ENCODE peak calls at places on chromosomes 12 and 14, in four cellular contexts. C, B, F and T are unnamed samples.

GRCh38 chr12:131684015-131684725 is 26.7 kb upstream of the SFSWAP start:
- DNase-seq in C (no peak), B (no peak), F (no peak), T (no peak)

GRCh38 chr14:61113561-61113960 is 132.5 kb downstream of the SLC38A6 start:
- DNase-seq in C (no peak), B (no peak), F (no peak), T (no peak)

GRCh38 chr14:20560961-20561360 is at the start of gene RNASE9:
- DNase-seq in C (no peak), B (no peak), F (no peak), T (no peak)

GRCh38 chr14:22220427-22220826 is 368.6 kb downstream of the DAD1 start:
- DNase-seq in C (no peak), B (peak), F (no peak), T (no peak)

GRCh38 chr12:107929436-107929835 is 154.9 kb downstream of the ASCL4 start:
- DNase-seq in C (no peak), B (peak), F (no peak), T (no peak)

GRCh38 chr12:54370218-54370730 is 6.0 kb upstream of the GPR84 start:
- DNase-seq in C (no peak), B (peak), F (peak), T (no peak)

GRCh38 chr12:65649126-65649525 is 175.2 kb upstream of the HMGA2 start:
- DNase-seq in C (no peak), B (peak), F (peak), T (no peak)

GRCh38 chr12:84889818-84890217 is 22.8 kb downstream of the SLC6A15 start:
- DNase-seq in C (no peak), B (no peak), F (no peak), T (no peak)

GRCh38 chr14:38257500-38257899 is 1.6 kb upstream of the CLEC14A start:
- DNase-seq in C (no peak), B (peak), F (no peak), T (no peak)

GRCh38 chr12:118346895-118347294 is 25.8 kb downstream of the TAOK3 start:
- DNase-seq in C (no peak), B (no peak), F (no peak), T (no peak)

GRCh38 chr14:76918751-76919421 is 92.7 kb downstream of the LRRC74A start:
- DNase-seq in C (no peak), B (peak), F (peak), T (no peak)

GRCh38 chr12:24948816-24949722 is at the start of gene BCAT1:
- DNase-seq in C (no peak), B (peak), F (peak), T (peak)

GRCh38 chr14:80974338-80975078 is 19.1 kb downstream of the TSHR start:
- DNase-seq in C (no peak), B (peak), F (no peak), T (no peak)